ENCODE peak calls at places on chromosomes 4 and X, in nine cellular contexts. One of them, this sample, is unnamed.

GRCh38 chr4:22553560-22553959 is 37.7 kb upstream of the ADGRA3 start:
- DNase-seq in T-helper 2 cell: no peak
- DNase-seq in neural progenitor cell: no peak
- DNase-seq in mucosa of gallbladder: no peak
- DNase-seq in ovary: no peak
- DNase-seq in sciatic nerve: no peak
- DNase-seq in left lobe of liver: no peak
- DNase-seq in HTR-8/SVneo: no peak
- DNase-seq in prostate gland: no peak
- DNase-seq in this sample: no peak

GRCh38 chr4:139736257-139736626 is 70.6 kb downstream of the MGST2 start:
- DNase-seq in T-helper 2 cell: no peak
- DNase-seq in neural progenitor cell: peak; percentile 43
- DNase-seq in mucosa of gallbladder: no peak
- DNase-seq in ovary: no peak
- DNase-seq in sciatic nerve: no peak
- DNase-seq in left lobe of liver: no peak
- DNase-seq in HTR-8/SVneo: no peak
- DNase-seq in prostate gland: no peak
- DNase-seq in this sample: no peak

GRCh38 chr4:107978716-107979451 is 10.8 kb upstream of the HADH start:
- DNase-seq in T-helper 2 cell: no peak
- DNase-seq in neural progenitor cell: no peak
- DNase-seq in mucosa of gallbladder: no peak
- DNase-seq in ovary: no peak
- DNase-seq in sciatic nerve: no peak
- DNase-seq in left lobe of liver: peak; percentile 77
- DNase-seq in HTR-8/SVneo: no peak
- DNase-seq in prostate gland: no peak
- DNase-seq in this sample: no peak

GRCh38 chr4:159048166-159048886 is 54.6 kb upstream of the RAPGEF2 start:
- DNase-seq in T-helper 2 cell: no peak
- DNase-seq in neural progenitor cell: peak; percentile 57
- DNase-seq in mucosa of gallbladder: peak; percentile 80
- DNase-seq in ovary: peak; percentile 56
- DNase-seq in sciatic nerve: peak; percentile 80
- DNase-seq in left lobe of liver: peak; percentile 80
- DNase-seq in HTR-8/SVneo: peak; percentile 29
- DNase-seq in prostate gland: peak; percentile 72
- DNase-seq in this sample: peak; percentile 84

GRCh38 chr4:99661907-99662306 is 4.3 kb upstream of the C4orf54 start:
- DNase-seq in T-helper 2 cell: no peak
- DNase-seq in neural progenitor cell: no peak
- DNase-seq in mucosa of gallbladder: no peak
- DNase-seq in ovary: no peak
- DNase-seq in sciatic nerve: no peak
- DNase-seq in left lobe of liver: no peak
- DNase-seq in HTR-8/SVneo: no peak
- DNase-seq in prostate gland: no peak
- DNase-seq in this sample: no peak

GRCh38 chr4:85995361-85995760 is 364.5 kb downstream of the MAPK10 start:
- DNase-seq in T-helper 2 cell: no peak
- DNase-seq in neural progenitor cell: no peak
- DNase-seq in mucosa of gallbladder: no peak
- DNase-seq in ovary: no peak
- DNase-seq in sciatic nerve: no peak
- DNase-seq in left lobe of liver: no peak
- DNase-seq in HTR-8/SVneo: no peak
- DNase-seq in prostate gland: no peak
- DNase-seq in this sample: no peak

GRCh38 chr4:100149190-100149589 is 41.1 kb downstream of the DDIT4L start:
- DNase-seq in T-helper 2 cell: no peak
- DNase-seq in neural progenitor cell: no peak
- DNase-seq in mucosa of gallbladder: no peak
- DNase-seq in ovary: no peak
- DNase-seq in sciatic nerve: no peak
- DNase-seq in left lobe of liver: no peak
- DNase-seq in HTR-8/SVneo: no peak
- DNase-seq in prostate gland: no peak
- DNase-seq in this sample: no peak

GRCh38 chr4:150310159-150310895 is 232.1 kb downstream of the DCLK2 start:
- DNase-seq in T-helper 2 cell: no peak
- DNase-seq in neural progenitor cell: no peak
- DNase-seq in mucosa of gallbladder: no peak
- DNase-seq in ovary: no peak
- DNase-seq in sciatic nerve: no peak
- DNase-seq in left lobe of liver: no peak
- DNase-seq in HTR-8/SVneo: peak; percentile 9
- DNase-seq in prostate gland: no peak
- DNase-seq in this sample: no peak

GRCh38 chr4:38449506-38450174 is 214.4 kb upstream of the KLF3 start:
- DNase-seq in T-helper 2 cell: no peak
- DNase-seq in neural progenitor cell: no peak
- DNase-seq in mucosa of gallbladder: no peak
- DNase-seq in ovary: no peak
- DNase-seq in sciatic nerve: no peak
- DNase-seq in left lobe of liver: peak; percentile 49
- DNase-seq in HTR-8/SVneo: no peak
- DNase-seq in prostate gland: no peak
- DNase-seq in this sample: no peak

GRCh38 chr4:139606600-139607301 is 50.7 kb upstream of the SETD7 start:
- DNase-seq in T-helper 2 cell: no peak
- DNase-seq in neural progenitor cell: no peak
- DNase-seq in mucosa of gallbladder: no peak
- DNase-seq in ovary: no peak
- DNase-seq in sciatic nerve: no peak
- DNase-seq in left lobe of liver: no peak
- DNase-seq in HTR-8/SVneo: no peak
- DNase-seq in prostate gland: no peak
- DNase-seq in this sample: no peak

GRCh38 chrX:6821730-6822129 is 286.8 kb upstream of the VCX3A start:
- DNase-seq in T-helper 2 cell: no peak
- DNase-seq in neural progenitor cell: no peak
- DNase-seq in mucosa of gallbladder: no peak
- DNase-seq in ovary: no peak
- DNase-seq in sciatic nerve: no peak
- DNase-seq in left lobe of liver: no peak
- DNase-seq in HTR-8/SVneo: no peak
- DNase-seq in prostate gland: no peak
- DNase-seq in this sample: no peak

GRCh38 chrX:47618923-47619485 is 653 bp downstream of the SYN1 start:
- DNase-seq in T-helper 2 cell: no peak
- DNase-seq in neural progenitor cell: no peak
- DNase-seq in mucosa of gallbladder: no peak
- DNase-seq in ovary: no peak
- DNase-seq in sciatic nerve: no peak
- DNase-seq in left lobe of liver: no peak
- DNase-seq in HTR-8/SVneo: no peak
- DNase-seq in prostate gland: no peak
- DNase-seq in this sample: no peak

GRCh38 chrX:115023811-115024210 is 6.4 kb upstream of the IL13RA2 start:
- DNase-seq in T-helper 2 cell: no peak
- DNase-seq in neural progenitor cell: no peak
- DNase-seq in mucosa of gallbladder: no peak
- DNase-seq in ovary: no peak
- DNase-seq in sciatic nerve: no peak
- DNase-seq in left lobe of liver: no peak
- DNase-seq in HTR-8/SVneo: no peak
- DNase-seq in prostate gland: no peak
- DNase-seq in this sample: no peak

GRCh38 chr4:25144870-25145481 is 15.3 kb downstream of the SEPSECS start:
- DNase-seq in T-helper 2 cell: no peak
- DNase-seq in neural progenitor cell: peak; percentile 27
- DNase-seq in mucosa of gallbladder: no peak
- DNase-seq in ovary: no peak
- DNase-seq in sciatic nerve: no peak
- DNase-seq in left lobe of liver: no peak
- DNase-seq in HTR-8/SVneo: peak; percentile 18
- DNase-seq in prostate gland: no peak
- DNase-seq in this sample: no peak

GRCh38 chr4:20249333-20249732 is 2.4 kb upstream of the SLIT2 start:
- DNase-seq in T-helper 2 cell: no peak
- DNase-seq in neural progenitor cell: peak; percentile 25
- DNase-seq in mucosa of gallbladder: no peak
- DNase-seq in ovary: no peak
- DNase-seq in sciatic nerve: no peak
- DNase-seq in left lobe of liver: no peak
- DNase-seq in HTR-8/SVneo: no peak
- DNase-seq in prostate gland: no peak
- DNase-seq in this sample: no peak

GRCh38 chr4:171629182-171629581 is 184.0 kb upstream of the GALNTL6 start:
- DNase-seq in T-helper 2 cell: no peak
- DNase-seq in neural progenitor cell: no peak
- DNase-seq in mucosa of gallbladder: no peak
- DNase-seq in ovary: no peak
- DNase-seq in sciatic nerve: no peak
- DNase-seq in left lobe of liver: no peak
- DNase-seq in HTR-8/SVneo: no peak
- DNase-seq in prostate gland: no peak
- DNase-seq in this sample: no peak

GRCh38 chr4:56755901-56756300 is 65.6 kb downstream of the SPINK2 start:
- DNase-seq in T-helper 2 cell: no peak
- DNase-seq in neural progenitor cell: no peak
- DNase-seq in mucosa of gallbladder: no peak
- DNase-seq in ovary: no peak
- DNase-seq in sciatic nerve: no peak
- DNase-seq in left lobe of liver: no peak
- DNase-seq in HTR-8/SVneo: peak; percentile 35
- DNase-seq in prostate gland: no peak
- DNase-seq in this sample: no peak

GRCh38 chr4:23685481-23685880 is 204.4 kb downstream of the PPARGC1A start:
- DNase-seq in T-helper 2 cell: no peak
- DNase-seq in neural progenitor cell: no peak
- DNase-seq in mucosa of gallbladder: no peak
- DNase-seq in ovary: no peak
- DNase-seq in sciatic nerve: no peak
- DNase-seq in left lobe of liver: no peak
- DNase-seq in HTR-8/SVneo: no peak
- DNase-seq in prostate gland: no peak
- DNase-seq in this sample: no peak

GRCh38 chr4:175935016-175935661 is 123.1 kb upstream of the GPM6A start:
- DNase-seq in T-helper 2 cell: no peak
- DNase-seq in neural progenitor cell: no peak
- DNase-seq in mucosa of gallbladder: peak; percentile 31
- DNase-seq in ovary: no peak
- DNase-seq in sciatic nerve: no peak
- DNase-seq in left lobe of liver: no peak
- DNase-seq in HTR-8/SVneo: no peak
- DNase-seq in prostate gland: no peak
- DNase-seq in this sample: no peak

This sample was measured in aorta.